ENCODE peak calls at places on chromosomes 3 and 15, in eight cellular contexts. U is transverse colon, L is testis, X is cardiac muscle cell, S is aorta, T is iPS DF 6.9, B is fibroblast of lung, C is sigmoid colon. Q is an unnamed sample. For H3K4me1, the result is how much of the 10 kb centered on the place peaks cover.

GRCh38 chr3:156781310-156782230 is 44.6 kb upstream of the LEKR1 start:
- DNase-seq in U (no peak), L (no peak), X (no peak), S (no peak), T (no peak), B (no peak), C (no peak), Q (no peak)

GRCh38 chr15:78889000-78889399 is 16.3 kb downstream of the MORF4L1 start:
- DNase-seq in U (no peak), L (no peak), X (no peak), S (no peak), T (no peak), B (no peak), C (no peak), Q (no peak)

GRCh38 chr3:128788268-128788869 is 62.4 kb downstream of the RAB7A start:
- DNase-seq in U (no peak), L (no peak), X (no peak), S (no peak), T (no peak), B (no peak), C (no peak), Q (no peak)

GRCh38 chr3:186417791-186418190 is 55.8 kb upstream of the DGKG start:
- DNase-seq in U (no peak), L (no peak), X (no peak), S (no peak), T (no peak), B (peak), C (no peak), Q (no peak)

GRCh38 chr15:32669870-32670623 is 28.5 kb downstream of the SCG5 start:
- DNase-seq in U (no peak), L (no peak), X (no peak), S (no peak), T (no peak), B (peak), C (peak), Q (no peak)

GRCh38 chr15:49122541-49123062 is 32.8 kb downstream of the COPS2 start:
- DNase-seq in U (no peak), L (no peak), X (no peak), S (no peak), T (no peak), B (no peak), C (no peak), Q (no peak)

GRCh38 chr3:170598091-170598502 is 12.2 kb upstream of the SLC7A14 start:
- DNase-seq in U (no peak), L (no peak), X (peak), S (no peak), T (no peak), B (no peak), C (no peak), Q (no peak)

GRCh38 chr3:38317186-38317759 is 29.3 kb upstream of the XYLB start:
- DNase-seq in U (no peak), L (no peak), X (no peak), S (no peak), T (no peak), B (peak), C (no peak), Q (no peak)

GRCh38 chr15:32855942-32856341 is 138.1 kb downstream of the GREM1 start:
- DNase-seq in U (no peak), L (no peak), X (no peak), S (no peak), T (peak), B (peak), C (no peak), Q (no peak)

GRCh38 chr3:119700920-119701734 is 1.7 kb upstream of the CFAP91 start:
- DNase-seq in U (no peak), L (no peak), X (no peak), S (no peak), T (no peak), B (no peak), C (no peak), Q (no peak)

GRCh38 chr3:28077566-28077965 is 163.9 kb upstream of the CMC1 start:
- DNase-seq in U (no peak), L (peak), X (no peak), S (no peak), T (peak), B (peak), C (no peak), Q (no peak)

GRCh38 chr3:69729350-69729919 is 9.8 kb upstream of the MITF start:
- DNase-seq in U (no peak), L (no peak), X (no peak), S (no peak), T (no peak), B (no peak), C (no peak), Q (no peak)

GRCh38 chr15:50259276-50259675 is 6.2 kb downstream of the HDC start:
- DNase-seq in U (no peak), L (no peak), X (no peak), S (no peak), T (no peak), B (no peak), C (no peak), Q (no peak)

GRCh38 chr15:91338763-91339162 is 238.7 kb downstream of the SV2B start:
- DNase-seq in U (no peak), L (no peak), X (peak), S (no peak), T (peak), B (peak), C (no peak), Q (no peak)

GRCh38 chr3:185989511-185989910 is 51.7 kb upstream of the TRA2B start:
- DNase-seq in U (no peak), L (no peak), X (no peak), S (no peak), T (no peak), B (no peak), C (no peak), Q (no peak)

GRCh38 chr3:40753956-40754355 is 229.2 kb downstream of the ZNF621 start:
- DNase-seq in U (no peak), L (no peak), X (no peak), S (no peak), T (no peak), B (no peak), C (no peak), Q (no peak)

GRCh38 chr3:189727898-189728297 is 96.7 kb downstream of the TP63 start:
- DNase-seq in U (no peak), L (no peak), X (no peak), S (no peak), T (no peak), B (no peak), C (no peak), Q (no peak)

GRCh38 chr3:113035387-113035982 is 44.7 kb downstream of the GTPBP8 start:
- DNase-seq in U (peak), L (peak), X (peak), S (no peak), T (peak), B (peak), C (no peak), Q (no peak)

GRCh38 chr15:65211157-65211982 is at the start of gene CILP:
- DNase-seq in U (no peak), L (peak), X (peak), S (peak), T (no peak), B (peak), C (peak), Q (no peak)

GRCh38 chr15:32824777-32825176 is 107.0 kb downstream of the GREM1 start:
- DNase-seq in U (no peak), L (no peak), X (no peak), S (no peak), T (no peak), B (peak), C (no peak), Q (no peak)

GRCh38 chr3:59812778-59813558 is 763.1 kb upstream of the CFAP20DC start:
- DNase-seq in U (no peak), L (no peak), X (peak), S (no peak), T (no peak), B (no peak), C (no peak), Q (no peak)

GRCh38 chr3:114646521-114646920 is 352.7 kb downstream of the TIGIT start:
- DNase-seq in U (no peak), L (no peak), X (no peak), S (no peak), T (no peak), B (no peak), C (no peak), Q (no peak)

GRCh38 chr3:131216340-131216739 is 165.2 kb upstream of the NUDT16 start:
- DNase-seq in U (no peak), L (no peak), X (no peak), S (no peak), T (no peak), B (peak), C (no peak), Q (no peak)

GRCh38 chr15:79431636-79432344 is at the start of gene MINAR1:
- DNase-seq in U (no peak), L (peak), X (peak), S (peak), T (no peak), B (peak), C (no peak), Q (no peak)

GRCh38 chr3:52023101-52023770 is 27.5 kb upstream of the RPL29 start:
- DNase-seq in U (no peak), L (no peak), X (no peak), S (no peak), T (no peak), B (no peak), C (no peak), Q (no peak)

GRCh38 chr15:89640245-89640644 is 15.0 kb downstream of the KIF7 start:
- DNase-seq in U (no peak), L (no peak), X (no peak), S (no peak), T (no peak), B (no peak), C (no peak), Q (no peak)

GRCh38 chr3:71341721-71342120 is 241.8 kb downstream of the FOXP1 start:
- DNase-seq in U (no peak), L (no peak), X (no peak), S (no peak), T (no peak), B (peak), C (no peak), Q (no peak)

GRCh38 chr3:4140921-4141320 is 162.2 kb upstream of the SETMAR start:
- DNase-seq in U (no peak), L (no peak), X (no peak), S (no peak), T (no peak), B (no peak), C (no peak), Q (no peak)

GRCh38 chr3:146739203-146739671 is 134.1 kb upstream of the PLSCR5 start:
- DNase-seq in U (no peak), L (no peak), X (no peak), S (no peak), T (no peak), B (no peak), C (no peak), Q (no peak)

GRCh38 chr3:195580733-195581443 is 2.9 kb downstream of the APOD start:
- DNase-seq in U (no peak), L (no peak), X (peak), S (no peak), T (no peak), B (peak), C (no peak), Q (no peak)

GRCh38 chr3:49311283-49311682 is 28.6 kb downstream of the USP4 start:
- DNase-seq in U (no peak), L (no peak), X (no peak), S (no peak), T (no peak), B (no peak), C (no peak), Q (no peak)

GRCh38 chr3:69161587-69162196 is 39.3 kb upstream of the LMOD3 start:
- DNase-seq in U (no peak), L (peak), X (peak), S (no peak), T (no peak), B (peak), C (no peak), Q (peak)

GRCh38 chr15:39641187-39641889 is 60.5 kb downstream of the THBS1 start:
- DNase-seq in U (peak), L (no peak), X (no peak), S (no peak), T (no peak), B (no peak), C (no peak), Q (no peak)

DNA sequence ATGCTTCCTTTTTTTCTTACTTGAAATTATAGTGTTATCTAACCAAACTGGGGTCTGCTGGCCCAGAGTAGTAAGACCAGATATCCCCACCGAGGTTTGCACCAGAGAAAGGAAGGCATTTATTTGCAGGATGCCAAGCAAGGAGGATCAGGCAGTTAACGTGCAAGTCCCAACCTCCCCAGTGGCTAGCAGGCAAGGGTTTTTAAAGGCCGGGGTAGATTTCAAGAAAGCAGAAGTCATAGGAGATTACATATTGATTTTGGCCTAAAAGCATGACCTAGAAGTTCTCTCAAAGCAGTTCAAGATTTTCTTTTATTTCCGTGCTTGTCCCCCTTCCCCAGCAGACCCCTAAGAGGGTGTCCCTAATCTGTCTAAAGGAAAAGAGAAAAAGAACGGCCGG is 32.8 kb upstream of the STRIT1 start:
- DNase-seq in U (no peak), L (no peak), X (no peak), S (no peak), T (no peak), B (no peak), C (no peak), Q (no peak)
- H3K4me3 ChIP-seq in U (no peak), L (no peak), X (no peak), S (no peak), T (no peak), B (no peak), C (no peak), Q (no peak)

GRCh38 chr15:40957041-40957555 is 3.8 kb downstream of the CHAC1 start:
- DNase-seq in U (no peak), L (no peak), X (no peak), S (no peak), T (no peak), B (no peak), C (no peak), Q (no peak)

GRCh38 chr15:40955141-40955903 is 2.1 kb downstream of the CHAC1 start:
- DNase-seq in U (no peak), L (no peak), X (no peak), S (no peak), T (no peak), B (no peak), C (no peak), Q (no peak)

GRCh38 chr15:40956543-40956982 is 3.3 kb downstream of the CHAC1 start:
- DNase-seq in U (no peak), L (no peak), X (no peak), S (no peak), T (no peak), B (no peak), C (no peak), Q (no peak)

GRCh38 chr15:40957581-40958051 is 4.3 kb downstream of the CHAC1 start:
- DNase-seq in U (peak), L (peak), X (no peak), S (peak), T (no peak), B (no peak), C (peak), Q (no peak)

DNA sequence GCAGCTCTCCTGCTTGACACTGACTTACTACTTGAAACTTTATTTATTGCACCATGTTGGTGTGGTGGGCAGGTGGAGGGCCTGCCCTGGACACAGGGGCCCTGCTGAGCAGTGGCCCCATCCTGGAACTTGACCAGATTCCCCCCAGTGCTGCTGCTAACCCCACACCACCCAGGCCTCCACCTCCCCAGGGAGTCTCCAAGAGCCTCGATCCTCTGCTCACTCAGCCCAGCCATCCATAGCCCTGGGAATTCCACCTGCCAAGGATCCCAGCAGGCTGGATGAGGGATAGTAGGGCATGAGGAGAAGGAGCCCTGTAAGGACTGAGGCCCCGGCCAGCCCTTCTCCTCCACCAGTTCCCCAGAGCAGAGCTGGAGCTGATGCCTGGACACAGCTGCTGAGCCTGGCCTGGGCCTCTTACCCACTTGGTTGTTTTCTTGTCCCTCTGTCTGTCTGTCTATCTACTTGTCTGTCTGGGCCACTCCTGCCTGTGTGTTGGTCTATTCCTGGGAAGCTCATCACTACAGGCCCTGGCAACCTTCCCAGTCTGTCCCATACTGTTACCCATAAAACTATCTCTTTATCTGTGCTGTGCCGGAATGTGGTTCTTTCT is 2.8 kb downstream of the CHAC1 start:
- DNase-seq in U (no peak), L (peak), X (no peak), S (no peak), T (no peak), B (no peak), C (no peak), Q (no peak)
- H3K4me1 ChIP-seq in U (under half), L (under half), X (under half), S (under half), T (under half), B (under half), C (under half), Q (under half)

GRCh38 chr15:98889930-98890695 is 117.5 kb downstream of the PGPEP1L start:
- DNase-seq in U (no peak), L (no peak), X (no peak), S (no peak), T (no peak), B (peak), C (no peak), Q (no peak)
- H3K4me3 ChIP-seq in U (no peak), L (no peak), X (no peak), S (no peak), T (no peak), B (peak), C (no peak), Q (no peak)

GRCh38 chr3:15331072-15331605 is 1.2 kb downstream of the SH3BP5 start:
- DNase-seq in U (no peak), L (no peak), X (no peak), S (no peak), T (no peak), B (no peak), C (no peak), Q (no peak)

GRCh38 chr3:15331606-15332404 is 581 bp downstream of the SH3BP5 start:
- DNase-seq in U (peak), L (peak), X (no peak), S (peak), T (no peak), B (peak), C (peak), Q (peak)

GRCh38 chr3:15329058-15330005 is 3.1 kb downstream of the SH3BP5 start:
- DNase-seq in U (no peak), L (no peak), X (no peak), S (no peak), T (no peak), B (no peak), C (peak), Q (no peak)

GRCh38 chr3:15327941-15328340 is 4.4 kb downstream of the SH3BP5 start:
- DNase-seq in U (peak), L (no peak), X (no peak), S (peak), T (no peak), B (no peak), C (no peak), Q (peak)

DNA sequence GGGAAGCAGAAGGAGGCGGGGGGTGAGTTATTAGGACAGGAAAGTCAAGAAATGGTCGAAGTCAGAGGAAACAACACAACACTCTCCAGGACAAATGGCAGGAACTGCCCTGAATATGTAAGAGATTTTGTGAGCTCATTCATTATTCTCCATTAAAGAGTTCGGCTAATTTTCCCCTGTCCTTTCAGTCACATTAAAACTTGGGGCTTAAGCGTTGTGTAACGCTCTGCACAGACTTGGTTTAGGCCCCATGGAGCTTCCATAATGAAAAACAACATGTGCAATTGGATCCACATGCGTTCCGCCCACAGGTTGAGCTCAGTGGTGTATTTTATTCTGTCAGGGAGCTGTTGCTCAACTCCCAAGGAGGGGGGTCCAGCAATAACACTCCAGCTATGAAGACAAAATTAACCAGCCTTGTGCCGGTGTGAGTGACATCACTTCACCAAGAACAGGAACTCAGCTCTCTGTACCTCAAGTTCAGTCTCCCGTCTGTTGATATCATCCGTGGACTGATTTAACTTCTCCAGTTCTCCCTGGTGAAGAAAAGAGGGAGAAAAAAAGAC is 2.3 kb downstream of the SH3BP5 start:
- DNase-seq in U (peak), L (peak), X (no peak), S (peak), T (no peak), B (peak), C (peak), Q (no peak)
- H3K4me1 ChIP-seq in U (under half), L (half or more), X (under half), S (under half), T (under half), B (under half), C (under half), Q (under half)

GRCh38 chr15:52095597-52096262 is 16.8 kb downstream of the BCL2L10 start:
- DNase-seq in U (no peak), L (no peak), X (no peak), S (no peak), T (no peak), B (peak), C (no peak), Q (no peak)

GRCh38 chr15:52097176-52097575 is 15.4 kb downstream of the BCL2L10 start:
- DNase-seq in U (no peak), L (no peak), X (no peak), S (no peak), T (no peak), B (no peak), C (no peak), Q (no peak)

GRCh38 chr15:52100807-52101206 is 11.8 kb downstream of the BCL2L10 start:
- DNase-seq in U (peak), L (peak), X (no peak), S (peak), T (no peak), B (peak), C (peak), Q (no peak)

GRCh38 chr15:52099654-52100272 is 12.8 kb downstream of the BCL2L10 start:
- DNase-seq in U (no peak), L (no peak), X (no peak), S (no peak), T (no peak), B (no peak), C (no peak), Q (no peak)

DNA sequence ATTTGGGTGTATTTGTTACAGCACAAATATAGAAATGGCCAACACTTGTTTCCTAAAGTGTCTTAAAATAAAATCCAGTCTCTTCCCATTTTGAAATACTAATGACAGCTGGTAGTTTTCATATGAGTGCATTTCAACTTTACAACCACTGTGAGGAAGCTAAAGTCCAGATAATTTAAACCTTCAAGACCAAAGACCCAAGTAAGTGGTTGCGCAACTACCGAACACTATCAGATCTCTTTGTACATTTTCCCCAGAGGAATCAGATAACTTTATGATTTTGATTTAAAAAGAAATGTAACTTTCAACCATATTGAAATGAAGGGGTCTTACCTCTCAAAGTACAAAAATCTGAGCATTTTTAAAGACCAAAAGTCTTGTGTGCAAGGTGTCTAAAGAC is 14.2 kb downstream of the BCL2L10 start:
- DNase-seq in U (no peak), L (no peak), X (no peak), S (no peak), T (no peak), B (peak), C (no peak), Q (no peak)
- H3K4me3 ChIP-seq in U (no peak), L (no peak), X (no peak), S (no peak), T (no peak), B (no peak), C (no peak), Q (no peak)